ENCODE peak calls at places on chromosomes 3 and 15, in four cellular contexts. N is cardiac muscle cell, I is iPS DF 6.9, K is uterus. U is an unnamed sample.

GRCh38 chr3:179321585-179322322 is 1.1 kb upstream of the ZNF639 start:
- DNase-seq in I (peak), N (peak), K (peak), U (peak)

GRCh38 chr3:2872884-2873283 is 237.3 kb downstream of the IL5RA start:
- DNase-seq in K (no peak), N (no peak), I (no peak), U (no peak)

GRCh38 chr3:182436547-182436946 is 356.8 kb upstream of the ATP11B start:
- DNase-seq in I (no peak), N (no peak), K (no peak), U (no peak)

GRCh38 chr3:69283496-69283895 is 102.4 kb downstream of the FRMD4B start:
- DNase-seq in N (no peak), I (no peak), K (no peak), U (no peak)

GRCh38 chr3:192409203-192409837 is 318.0 kb downstream of the FGF12 start:
- DNase-seq in K (no peak), N (peak), I (no peak), U (peak)

GRCh38 chr3:130276203-130276803 is 69.2 kb upstream of the COL6A5 start:
- DNase-seq in N (peak), K (no peak), I (peak), U (peak)

GRCh38 chr3:128476659-128477058 is 10.0 kb upstream of the DNAJB8 start:
- DNase-seq in K (no peak), N (no peak), I (no peak), U (no peak)

GRCh38 chr15:48718646-48719045 is 73.1 kb upstream of the FBN1 start:
- DNase-seq in N (no peak), I (no peak), K (no peak), U (no peak)

GRCh38 chr3:168457973-168458539 is 362.3 kb upstream of the GOLIM4 start:
- DNase-seq in K (no peak), N (no peak), I (no peak), U (no peak)

GRCh38 chr3:160822931-160823330 is 66.9 kb downstream of the PPM1L start:
- DNase-seq in N (no peak), I (no peak), K (no peak), U (no peak)

GRCh38 chr15:85748729-85749128 is 46.0 kb downstream of the KLHL25 start:
- DNase-seq in I (peak), K (peak), N (no peak), U (no peak)

GRCh38 chr3:24160424-24160823 is 215.3 kb downstream of the NR1D2 start:
- DNase-seq in N (peak), I (no peak), K (no peak), U (no peak)

GRCh38 chr3:30228302-30228631 is 378.1 kb upstream of the TGFBR2 start:
- DNase-seq in K (no peak), N (no peak), I (no peak), U (no peak)

GRCh38 chr15:93347917-93348316 is 258.9 kb upstream of the RGMA start:
- DNase-seq in N (no peak), K (no peak), I (no peak), U (no peak)
- H3K27ac ChIP-seq in N (no peak), K (no peak), I (no peak), U (no peak)

GRCh38 chr3:195352895-195353488 is 82.0 kb upstream of the XXYLT1 start:
- DNase-seq in K (no peak), N (no peak), I (no peak), U (no peak)

DNA sequence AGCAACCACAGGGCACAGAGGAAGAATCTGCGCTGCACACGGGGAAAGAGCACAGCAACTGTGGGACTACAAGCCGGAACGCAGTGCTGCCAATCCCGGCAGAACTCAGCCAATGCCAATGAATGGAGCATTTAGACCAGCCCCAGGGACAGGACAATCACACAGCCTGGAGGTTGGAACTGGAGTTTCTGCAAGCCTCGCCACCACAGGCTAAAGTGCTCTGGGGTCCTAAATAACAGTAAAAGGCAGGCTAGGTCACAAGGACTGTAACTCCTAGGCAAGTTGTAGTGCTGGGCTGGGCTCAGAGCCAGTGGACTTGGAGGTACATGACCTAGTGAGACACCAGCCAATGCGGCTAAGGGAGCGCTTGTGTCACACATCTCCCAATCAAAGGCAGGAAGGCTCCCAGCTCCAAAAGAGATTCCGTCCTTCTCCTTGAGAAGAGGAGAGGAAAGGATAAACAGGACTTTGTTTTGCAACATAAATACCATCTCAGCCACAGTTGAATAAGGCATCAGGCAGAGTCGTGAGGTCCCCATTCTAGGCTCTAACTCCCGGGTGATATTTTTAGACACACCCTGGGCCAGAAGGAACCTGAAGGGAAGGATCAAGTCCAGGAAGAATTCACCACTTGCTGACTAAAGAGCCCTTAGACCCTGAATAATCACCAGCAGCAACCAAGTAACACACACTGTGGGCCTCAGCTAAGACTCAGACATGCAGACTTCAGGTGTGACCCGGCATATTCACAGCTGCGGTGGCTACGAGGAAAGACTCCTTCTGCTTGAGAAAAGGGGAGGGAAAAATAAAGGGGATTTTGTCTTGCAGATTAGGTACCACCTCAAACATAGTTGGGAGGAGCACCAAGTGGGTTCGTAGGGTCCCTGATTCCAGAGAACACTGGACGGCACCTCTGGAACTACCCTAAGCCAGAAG is 85.5 kb upstream of the XXYLT1 start:
- DNase-seq in N (peak), I (no peak), K (no peak), U (peak)
- H3K27ac ChIP-seq in N (peak), I (no peak), K (no peak), U (no peak)

GRCh38 chr3:71120012-71120411 is 463.5 kb downstream of the FOXP1 start:
- DNase-seq in I (no peak), N (no peak), K (no peak), U (no peak)
- H3K27ac ChIP-seq in I (no peak), N (peak), K (no peak), U (no peak)

GRCh38 chr3:37955918-37956317 is 34.7 kb upstream of the VILL start:
- DNase-seq in I (no peak), K (peak), N (no peak), U (no peak)
- H3K27ac ChIP-seq in I (no peak), K (peak), N (no peak), U (peak)

GRCh38 chr3:126179825-126180476 is 435 bp downstream of the ALDH1L1 start:
- DNase-seq in I (no peak), N (peak), K (peak), U (peak)
- H3K27ac ChIP-seq in I (no peak), N (no peak), K (peak), U (peak)